ENCODE peak calls at places on chromosomes 12 and 14, in five cellular contexts. B, A, X, M and V are unnamed samples.

GRCh38 chr14:102516531-102517411 is 7.2 kb upstream of the ANKRD9 start:
- DNase-seq in B (no peak), A (no peak), X (peak; percentile 81), M (no peak), V (peak; percentile 71)

GRCh38 chr14:99884834-99885648 is 91.8 kb downstream of the EML1 start:
- DNase-seq in B (peak; percentile 68), A (no peak), X (no peak), M (peak; percentile 80), V (no peak)

GRCh38 chr12:104925501-104925900 is 32.6 kb downstream of the SLC41A2 start:
- DNase-seq in B (no peak), A (no peak), X (no peak), M (no peak), V (no peak)

GRCh38 chr14:43687866-43688265 is 819.2 kb downstream of the FSCB start:
- DNase-seq in B (no peak), A (no peak), X (no peak), M (peak; percentile 49), V (no peak)

GRCh38 chr12:6056406-6057211 is 67.9 kb downstream of the VWF start:
- DNase-seq in B (no peak), A (no peak), X (no peak), M (no peak), V (no peak)

GRCh38 chr12:103462675-103463074 is 33.1 kb downstream of the C12orf42 start:
- DNase-seq in B (no peak), A (no peak), X (no peak), M (no peak), V (no peak)

GRCh38 chr12:101566318-101566717 is 28.5 kb upstream of the MYBPC1 start:
- DNase-seq in B (no peak), A (no peak), X (no peak), M (no peak), V (no peak)

GRCh38 chr12:4270670-4271432 is 2.7 kb upstream of the CCND2 start:
- DNase-seq in B (peak; percentile 56), A (no peak), X (peak; percentile 50), M (no peak), V (peak; percentile 71)

GRCh38 chr14:106610691-106611090 is 1084.3 kb downstream of the TMEM121 start:
- DNase-seq in B (no peak), A (no peak), X (no peak), M (no peak), V (no peak)

GRCh38 chr12:76688627-76689026 is 75.3 kb upstream of the ZDHHC17 start:
- DNase-seq in B (no peak), A (no peak), X (no peak), M (no peak), V (no peak)

GRCh38 chr12:108570743-108571603 is 8.6 kb downstream of the ISCU start:
- DNase-seq in B (no peak), A (no peak), X (no peak), M (peak; percentile 75), V (no peak)

GRCh38 chr12:24488091-24488596 is 460.8 kb downstream of the BCAT1 start:
- DNase-seq in B (no peak), A (no peak), X (no peak), M (no peak), V (no peak)

GRCh38 chr12:51699219-51699618 is 108.2 kb downstream of the SCN8A start:
- DNase-seq in B (no peak), A (no peak), X (no peak), M (no peak), V (no peak)

GRCh38 chr12:64099430-64099829 is 122.7 kb downstream of the KICS2 start:
- DNase-seq in B (peak; percentile 55), A (peak; percentile 36), X (no peak), M (peak; percentile 89), V (no peak)

GRCh38 chr12:90801776-90802175 is 153.2 kb downstream of the CCER1 start:
- DNase-seq in B (no peak), A (peak; percentile 21), X (no peak), M (peak; percentile 5), V (no peak)

GRCh38 chr14:94174622-94175402 is 690 bp downstream of the PPP4R4 start:
- DNase-seq in B (no peak), A (no peak), X (peak; percentile 76), M (no peak), V (peak; percentile 52)

GRCh38 chr14:64463873-64464272 is 1.4 kb upstream of the AKAP5 start:
- DNase-seq in B (no peak), A (no peak), X (no peak), M (no peak), V (no peak)

GRCh38 chr12:41963398-41963797 is 181.3 kb downstream of the GXYLT1 start:
- DNase-seq in B (no peak), A (no peak), X (no peak), M (no peak), V (no peak)

GRCh38 chr12:48151103-48151771 is 6.1 kb downstream of the ASB8 start:
- DNase-seq in B (no peak), A (no peak), X (no peak), M (no peak), V (no peak)

GRCh38 chr12:51871126-51871525 is 16.8 kb upstream of the ANKRD33 start:
- DNase-seq in B (peak; percentile 44), A (no peak), X (no peak), M (no peak), V (peak; percentile 77)

GRCh38 chr14:63664143-63664460 is 22.4 kb upstream of the WDR89 start:
- DNase-seq in B (no peak), A (no peak), X (no peak), M (no peak), V (no peak)

GRCh38 chr14:103569436-103569835 is 6.7 kb downstream of the COA8 start:
- DNase-seq in B (no peak), A (no peak), X (no peak), M (no peak), V (no peak)

GRCh38 chr14:39229222-39229543 is 4.5 kb upstream of the MIA2 start:
- DNase-seq in B (no peak), A (peak; percentile 7), X (no peak), M (no peak), V (no peak)

GRCh38 chr14:24337824-24338175 is 2.0 kb downstream of the RIPK3 start:
- DNase-seq in B (no peak), A (no peak), X (no peak), M (no peak), V (no peak)

GRCh38 chr14:67963545-67963944 is 144.0 kb downstream of the RAD51B start:
- DNase-seq in B (no peak), A (no peak), X (no peak), M (no peak), V (no peak)
- H3K4me3 ChIP-seq in B (no peak overlapping the region), A (no peak overlapping the region), X (peak overlapping the region; percentile 18), M (no peak overlapping the region), V (no peak overlapping the region)

GRCh38 chr14:56081139-56081538 is 37.1 kb upstream of the PELI2 start:
- DNase-seq in B (no peak), A (no peak), X (no peak), M (no peak), V (no peak)
- H3K4me3 ChIP-seq in B (no peak overlapping the region), A (no peak overlapping the region), X (no peak overlapping the region), M (no peak overlapping the region), V (no peak overlapping the region)

DNA sequence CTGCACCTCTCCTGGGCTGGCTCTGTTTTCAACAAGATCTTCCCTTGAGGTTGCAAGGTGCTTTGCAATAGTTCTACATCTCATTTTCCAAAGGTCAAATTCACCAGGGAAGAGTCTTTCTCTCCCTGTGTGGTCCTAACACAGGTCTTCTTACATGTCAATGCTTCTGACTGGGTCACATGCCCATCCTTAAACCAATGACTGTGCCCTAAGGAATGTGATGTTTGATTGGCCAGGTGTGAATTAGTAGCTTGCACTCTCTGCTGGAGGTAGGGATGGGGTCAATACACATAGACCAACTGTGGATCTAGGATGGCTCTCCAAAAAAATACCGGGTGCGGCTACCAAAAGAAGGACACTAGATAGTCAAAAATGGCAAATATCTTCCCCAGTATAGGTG is 19.9 kb upstream of the KCNK10 start:
- DNase-seq in B (no peak), A (no peak), X (no peak), M (no peak), V (no peak)
- H3K4me3 ChIP-seq in B (no peak overlapping the region), A (no peak overlapping the region), X (no peak overlapping the region), M (no peak overlapping the region), V (no peak overlapping the region)

DNA sequence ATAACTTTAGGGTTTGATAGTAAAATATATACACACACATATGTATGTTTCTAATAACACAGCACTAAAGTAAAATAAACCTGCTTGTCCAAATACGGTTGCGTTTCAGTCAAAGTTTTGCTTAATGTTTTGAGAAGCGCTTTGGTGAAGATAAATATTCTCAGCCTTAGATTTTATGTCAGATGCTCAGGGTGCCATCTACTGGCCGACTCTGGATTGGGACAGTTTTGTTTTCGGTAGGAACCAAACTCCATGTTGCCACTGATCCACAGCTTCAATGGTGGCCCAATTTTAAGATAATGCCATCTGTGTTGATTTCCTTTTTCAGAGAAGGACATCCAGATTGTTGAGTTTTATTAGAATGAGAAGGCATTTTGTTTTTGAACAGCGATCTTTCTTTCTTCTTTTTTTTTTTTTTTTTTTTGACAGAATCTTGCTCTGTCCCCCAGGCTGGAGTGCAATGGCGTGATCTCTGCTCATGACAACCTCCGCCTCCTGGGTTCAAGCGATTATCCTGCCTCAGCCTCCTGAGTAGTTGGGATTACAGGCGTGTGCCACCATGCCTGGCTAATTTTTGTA is 43.1 kb downstream of the LLPH start:
- DNase-seq in B (peak; percentile 90), A (no peak), X (peak; percentile 77), M (peak; percentile 83), V (peak; percentile 56)
- H3K4me3 ChIP-seq in B (no peak overlapping the region), A (no peak overlapping the region), X (no peak overlapping the region), M (no peak overlapping the region), V (no peak overlapping the region)

DNA sequence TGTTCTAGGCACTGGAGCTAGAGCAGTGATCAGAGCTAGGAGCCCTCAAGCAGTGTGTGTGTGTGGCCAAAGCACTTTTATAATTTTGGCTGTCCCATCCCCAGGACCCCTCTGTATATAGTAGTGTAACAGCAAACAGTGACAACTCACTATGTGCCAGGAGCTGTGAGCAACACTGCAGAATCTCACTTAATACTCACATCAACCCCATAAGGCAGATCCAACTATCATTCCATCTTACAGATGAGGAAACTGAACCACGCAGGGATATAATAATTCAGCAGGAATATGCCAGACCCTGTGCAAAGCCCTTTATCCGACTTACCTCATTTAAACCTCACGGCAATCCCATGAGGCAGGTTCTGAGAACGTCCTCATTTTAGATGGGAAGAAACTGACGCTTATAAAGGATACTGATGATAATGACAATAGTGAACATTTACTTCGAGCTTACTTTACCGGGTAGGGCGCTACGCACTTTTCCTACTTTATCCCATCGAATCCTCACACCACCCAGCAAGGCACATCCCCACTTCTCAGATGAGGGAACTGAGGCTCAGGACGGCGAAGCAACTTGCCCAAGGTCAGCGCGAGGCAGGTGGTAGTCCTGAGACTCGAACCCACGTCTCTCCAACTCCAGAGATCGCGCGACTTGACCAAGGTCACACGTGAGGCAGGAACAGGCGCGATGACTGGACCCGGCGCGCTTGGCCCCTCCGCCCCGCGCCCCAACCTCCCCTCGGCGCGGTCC is 686 bp downstream of the RAB35 start:
- DNase-seq in B (no peak), A (no peak), X (peak; percentile 62), M (peak; percentile 39), V (peak; percentile 62)
- H3K4me3 ChIP-seq in B (peak overlapping the region; percentile 87), A (peak overlapping the region; percentile 90), X (peak overlapping the region; percentile 68), M (peak overlapping the region; percentile 88), V (peak overlapping the region; percentile 86)